ENCODE peak calls at places on chromosomes 3 and 15, in four cellular contexts. P, Q, O and S are unnamed samples.

GRCh38 chr3:171334465-171334811 is 125.8 kb downstream of the TNIK start:
- DNase-seq in P (no peak), Q (no peak), O (no peak), S (no peak)

GRCh38 chr15:82314769-82315518 is 34.3 kb downstream of the GOLGA6L10 start:
- DNase-seq in P (no peak), Q (no peak), O (no peak), S (no peak)

GRCh38 chr3:84925571-84925970 is 33.2 kb upstream of the CADM2 start:
- DNase-seq in P (no peak), Q (no peak), O (no peak), S (no peak)

GRCh38 chr15:79829950-79830349 is 66.9 kb downstream of the MTHFS start:
- DNase-seq in P (no peak), Q (no peak), O (no peak), S (no peak)

GRCh38 chr15:49830411-49830810 is 209.6 kb downstream of the DTWD1 start:
- DNase-seq in P (no peak), Q (no peak), O (no peak), S (no peak)

GRCh38 chr15:67917037-67917436 is 77.2 kb upstream of the RNU6-1 start:
- DNase-seq in P (no peak), Q (no peak), O (no peak), S (no peak)

GRCh38 chr3:11600501-11601282 is 43.0 kb downstream of the VGLL4 start:
- DNase-seq in P (no peak), Q (no peak), O (peak; percentile 84), S (peak; percentile 90)

GRCh38 chr3:98778852-98779379 is 15.8 kb downstream of the ST3GAL6 start:
- DNase-seq in P (no peak), Q (no peak), O (peak; percentile 97), S (no peak)

GRCh38 chr15:55897560-55898336 is 95.7 kb downstream of the NEDD4 start:
- DNase-seq in P (no peak), Q (peak; percentile 62), O (peak; percentile 41), S (peak; percentile 16)

GRCh38 chr15:68808091-68808490 is 12.6 kb downstream of the ANP32A start:
- DNase-seq in P (no peak), Q (peak; percentile 35), O (no peak), S (no peak)

GRCh38 chr15:31297880-31298456 is 28.7 kb upstream of the KLF13 start:
- DNase-seq in P (no peak), Q (peak; percentile 37), O (no peak), S (no peak)
- H3K9ac ChIP-seq in P (no peak overlapping the region), Q (no peak overlapping the region), O (no peak overlapping the region), S (no peak overlapping the region)

GRCh38 chr15:87656373-87656772 is 600.2 kb downstream of the NTRK3 start:
- DNase-seq in P (no peak), Q (no peak), O (no peak), S (no peak)
- TF ChIP-seq ZNF274 in P (no peak), Q (no peak), O (no peak), S (no peak)

DNA sequence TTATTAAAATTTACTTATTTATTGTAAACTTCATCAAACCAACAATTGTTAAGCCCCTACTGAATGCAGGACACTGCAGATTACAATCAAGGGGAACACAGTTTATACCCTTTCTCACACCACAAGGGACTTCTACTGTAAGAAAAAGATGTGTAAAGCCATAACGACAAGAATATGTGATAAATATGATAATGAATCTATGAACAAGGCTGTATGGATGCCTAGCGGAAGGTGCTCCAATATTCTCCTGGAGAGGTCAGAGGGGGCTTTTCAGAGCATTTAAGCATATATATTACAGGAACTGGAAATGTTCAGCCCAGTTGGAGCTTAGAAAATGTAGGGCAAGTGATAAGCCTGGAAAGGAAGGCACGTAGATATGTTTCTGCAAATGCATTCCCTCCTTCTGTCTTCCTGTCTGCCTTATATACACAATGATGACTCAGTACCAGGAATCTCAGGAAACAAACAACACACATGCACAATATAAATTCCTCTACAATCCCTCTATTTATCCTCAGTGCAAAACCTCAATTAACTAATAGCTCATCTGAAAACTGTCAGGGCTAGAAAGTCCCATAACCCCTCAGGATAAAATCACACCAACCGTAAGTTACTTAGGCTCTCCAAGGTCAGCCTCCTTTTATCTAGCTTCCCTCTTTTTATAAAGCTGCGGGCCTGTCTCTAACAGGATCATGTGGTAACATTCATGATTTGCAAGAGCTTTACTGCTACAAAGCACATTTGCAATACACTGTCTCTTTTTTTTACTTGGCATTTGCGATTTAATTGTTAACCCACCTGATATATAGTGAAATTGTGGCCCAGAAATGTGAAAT is 393.1 kb downstream of the LPP start:
- DNase-seq in P (no peak), Q (no peak), O (peak; percentile 78), S (no peak)
- TF ChIP-seq SUZ12 in P (no peak), Q (no peak), O (no peak), S (no peak)

GRCh38 chr15:52256366-52256765 is 39.2 kb downstream of the MYO5C start:
- DNase-seq in P (peak; percentile 76), Q (peak; percentile 79), O (peak; percentile 45), S (no peak)
- H3K9ac ChIP-seq in P (peak overlapping the region; percentile 22), Q (no peak overlapping the region), O (no peak overlapping the region), S (no peak overlapping the region)